ENCODE peak calls at places on chromosomes 11 and 22, in six cellular contexts. J is neuronal stem cell; V is stomach; D is CD8-positive, alpha-beta memory T cell; T is left ventricle myocardium inferior; Y is kidney. P is an unnamed sample. For H3K4me1, the result is how much of the 10 kb centered on the place peaks cover.

GRCh38 chr11:36210529-36210928 is 78.7 kb downstream of the COMMD9 start:
- DNase-seq in T (no peak), V (no peak), Y (no peak), J (no peak), D (no peak), P (no peak)

GRCh38 chr11:126384053-126384335 is 28.5 kb downstream of the ST3GAL4 start:
- DNase-seq in Y (no peak), V (no peak), J (no peak), D (no peak), T (no peak), P (peak)

GRCh38 chr11:47136921-47137320 is 39.8 kb downstream of the ARFGAP2 start:
- DNase-seq in D (no peak), T (no peak), J (no peak), V (no peak), Y (no peak), P (no peak)

GRCh38 chr11:1042626-1043562 is 6.4 kb upstream of the MUC6 start:
- DNase-seq in T (peak), V (no peak), Y (peak), J (no peak), D (no peak), P (peak)

GRCh38 chr11:72648737-72649136 is 25.5 kb downstream of the PDE2A start:
- DNase-seq in J (no peak), T (no peak), Y (no peak), D (no peak), V (no peak), P (no peak)

GRCh38 chr11:9738700-9739099 is 74.8 kb downstream of the SWAP70 start:
- DNase-seq in Y (no peak), D (no peak), T (no peak), J (no peak), V (no peak), P (no peak)

GRCh38 chr22:19180740-19181410 is 2.3 kb upstream of the SLC25A1 start:
- DNase-seq in T (no peak), J (no peak), D (no peak), Y (no peak), V (no peak), P (no peak)

GRCh38 chr22:37472418-37473006 is 13.7 kb downstream of the MFNG start:
- DNase-seq in D (peak), J (no peak), T (no peak), V (peak), Y (peak), P (no peak)

GRCh38 chr22:17769013-17769715 is 5.1 kb downstream of the BID start:
- DNase-seq in T (no peak), J (no peak), Y (no peak), V (no peak), D (no peak), P (no peak)

GRCh38 chr22:35154937-35155387 is 89.0 kb downstream of the ISX start:
- DNase-seq in Y (no peak), J (peak), T (peak), V (peak), D (no peak), P (no peak)

GRCh38 chr22:44119669-44120313 is 60.9 kb upstream of the PARVG start:
- DNase-seq in V (no peak), T (no peak), Y (peak), D (no peak), J (no peak), P (no peak)

GRCh38 chr22:19878461-19879247 is 24.0 kb upstream of the GNB1L start:
- DNase-seq in V (no peak), Y (peak), D (no peak), J (no peak), T (no peak), P (peak)

GRCh38 chr11:77064648-77065217 is 2.0 kb upstream of the CAPN5 start:
- DNase-seq in V (no peak), T (no peak), D (no peak), Y (peak), J (no peak), P (no peak)

GRCh38 chr11:59894616-59895015 is 16.0 kb downstream of the OOSP3 start:
- DNase-seq in J (no peak), D (no peak), Y (no peak), T (no peak), V (no peak), P (no peak)

GRCh38 chr11:74012072-74012809 is 3.4 kb upstream of the UCP3 start:
- DNase-seq in V (no peak), D (no peak), T (no peak), Y (no peak), J (no peak), P (peak)

GRCh38 chr11:128389461-128389976 is 197.8 kb downstream of the ETS1 start:
- DNase-seq in V (no peak), D (no peak), Y (peak), J (no peak), T (peak), P (no peak)

GRCh38 chr11:37500425-37500824 is 902.4 kb upstream of the RAG2 start:
- DNase-seq in D (no peak), Y (no peak), J (no peak), V (no peak), T (no peak), P (no peak)

GRCh38 chr22:31872209-31872608 is 72.1 kb upstream of the YWHAH start:
- DNase-seq in V (peak), D (no peak), J (no peak), T (no peak), Y (no peak), P (no peak)

GRCh38 chr22:48318575-48319320 is 1508.9 kb downstream of the BRD1 start:
- DNase-seq in Y (peak), D (no peak), J (no peak), V (no peak), T (no peak), P (no peak)

GRCh38 chr11:65911682-65912568 is 6.9 kb downstream of the C11orf68 start:
- DNase-seq in D (no peak), Y (peak), T (peak), V (no peak), J (no peak), P (peak)

GRCh38 chr11:44199298-44199697 is 103.8 kb downstream of the EXT2 start:
- DNase-seq in V (no peak), J (no peak), Y (no peak), T (no peak), D (no peak), P (no peak)

GRCh38 chr11:48148749-48149148 is 67.9 kb upstream of the OR4B1 start:
- DNase-seq in V (no peak), D (no peak), T (no peak), J (no peak), Y (no peak), P (no peak)

GRCh38 chr11:38392176-38392575 is 1794.1 kb upstream of the RAG2 start:
- DNase-seq in V (no peak), J (no peak), Y (no peak), T (no peak), D (no peak), P (no peak)

GRCh38 chr22:49350441-49351121 is 477.1 kb downstream of the BRD1 start:
- DNase-seq in V (no peak), D (no peak), J (no peak), T (no peak), Y (peak), P (no peak)

GRCh38 chr11:57786436-57786835 is 24.8 kb downstream of the CTNND1 start:
- DNase-seq in D (no peak), Y (no peak), V (no peak), J (no peak), T (no peak), P (no peak)

GRCh38 chr11:118997627-118998387 is at the start of gene CENATAC:
- DNase-seq in J (peak), V (peak), Y (peak), D (peak), T (peak), P (peak)

GRCh38 chr11:27429740-27430451 is 42.7 kb downstream of the LGR4 start:
- DNase-seq in D (no peak), Y (no peak), T (no peak), J (no peak), V (no peak), P (no peak)

GRCh38 chr11:46348566-46348981 is 1.3 kb downstream of the DGKZ start:
- DNase-seq in T (no peak), V (no peak), D (no peak), Y (no peak), J (no peak), P (no peak)

GRCh38 chr22:49724030-49724892 is 103.4 kb downstream of the BRD1 start:
- DNase-seq in T (no peak), Y (no peak), D (no peak), V (no peak), J (no peak), P (no peak)

GRCh38 chr11:119583585-119583984 is 145.4 kb downstream of the NECTIN1 start:
- DNase-seq in V (no peak), D (no peak), J (no peak), T (no peak), Y (no peak), P (no peak)

GRCh38 chr11:2531987-2532703 is 87.3 kb downstream of the KCNQ1 start:
- DNase-seq in J (no peak), D (no peak), T (peak), V (no peak), Y (peak), P (peak)

GRCh38 chr11:110896358-110896757 is 184.1 kb upstream of the ARHGAP20 start:
- DNase-seq in T (no peak), V (no peak), D (no peak), Y (no peak), J (no peak), P (no peak)

GRCh38 chr11:68780829-68781228 is 29.5 kb upstream of the TESMIN start:
- DNase-seq in V (peak), Y (no peak), T (peak), D (no peak), J (no peak), P (no peak)

GRCh38 chr22:20268350-20269012 is 363 bp upstream of the RTN4R start:
- DNase-seq in V (peak), Y (no peak), D (peak), T (peak), J (peak), P (peak)

GRCh38 chr11:83459802-83460201 is 173.6 kb upstream of the CCDC90B start:
- DNase-seq in J (no peak), Y (no peak), D (no peak), V (no peak), T (no peak), P (no peak)

GRCh38 chr11:128496684-128497056 is 90.7 kb downstream of the ETS1 start:
- DNase-seq in V (no peak), Y (no peak), J (no peak), D (no peak), T (no peak), P (no peak)

GRCh38 chr11:64539711-64540420 is 51.2 kb upstream of the SLC22A12 start:
- DNase-seq in Y (peak), D (no peak), T (no peak), V (no peak), J (no peak), P (no peak)
- H3K4me1 ChIP-seq in Y (under half), D (under half), T (under half), V (under half), J (under half), P (under half)

GRCh38 chr11:86219291-86220193 is 25.0 kb upstream of the EED start:
- DNase-seq in J (no peak), T (no peak), V (no peak), Y (no peak), D (no peak), P (no peak)

GRCh38 chr11:86220654-86221053 is 23.9 kb upstream of the EED start:
- DNase-seq in V (no peak), D (no peak), Y (no peak), J (no peak), T (no peak), P (no peak)

GRCh38 chr11:86222081-86222480 is 22.5 kb upstream of the EED start:
- DNase-seq in J (no peak), T (no peak), D (no peak), V (no peak), Y (no peak), P (no peak)

GRCh38 chr11:86214710-86215109 is 29.8 kb upstream of the EED start:
- DNase-seq in V (no peak), J (no peak), T (no peak), Y (no peak), D (no peak), P (no peak)

GRCh38 chr11:86218125-86219081 is 26.1 kb upstream of the EED start:
- DNase-seq in V (peak), J (peak), D (peak), Y (peak), T (peak), P (peak)
- H3K4me3 ChIP-seq in V (peak), J (no peak), D (peak), Y (peak), T (peak), P (peak)

DNA sequence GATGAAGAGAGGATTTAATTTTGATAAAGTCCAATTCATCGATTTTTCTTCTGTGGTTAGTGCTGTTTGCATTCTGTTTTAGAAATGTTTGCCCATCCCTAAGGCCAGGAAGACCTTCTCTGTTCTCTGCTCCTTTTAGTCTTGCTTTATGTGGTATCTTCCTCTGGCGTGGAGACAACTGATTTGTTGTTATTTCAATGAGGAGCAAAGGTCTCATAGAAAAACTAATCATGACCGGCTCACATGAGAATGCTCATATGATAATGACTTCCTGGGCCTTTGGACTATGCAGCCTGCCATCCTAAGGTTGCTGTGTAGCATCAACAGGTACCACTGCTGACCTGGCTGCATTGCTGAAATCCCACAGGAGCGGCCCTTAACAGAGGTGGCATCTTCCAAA is 19.8 kb downstream of the SCGB1A1 start:
- DNase-seq in J (no peak), T (no peak), D (no peak), V (no peak), Y (no peak), P (no peak)
- H3K4me1 ChIP-seq in J (under half), T (under half), D (under half), V (under half), Y (under half), P (under half)

DNA sequence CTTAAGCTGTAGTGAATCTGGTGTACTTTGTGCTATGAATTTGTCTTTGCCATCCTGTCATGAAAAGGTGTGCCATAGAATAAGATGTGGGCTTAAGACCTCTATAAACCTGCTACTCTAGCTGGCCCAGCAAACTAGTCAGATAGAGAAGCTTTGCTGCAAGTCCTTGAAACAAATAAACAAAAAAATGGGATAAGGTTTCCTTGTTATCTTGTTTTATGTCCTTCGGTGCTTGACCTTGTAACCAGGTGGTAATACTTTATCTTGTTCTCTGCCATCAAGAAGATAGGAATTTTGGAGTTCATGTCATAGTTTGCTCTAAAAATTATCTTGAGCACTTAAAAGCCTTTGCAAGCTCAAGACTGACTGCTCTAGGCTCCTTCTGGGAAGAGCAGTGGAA is 14.3 kb upstream of the TMEM86A start:
- DNase-seq in D (no peak), V (no peak), J (no peak), T (no peak), Y (no peak), P (no peak)
- H3K4me3 ChIP-seq in D (no peak), V (no peak), J (no peak), T (no peak), Y (no peak), P (no peak)

DNA sequence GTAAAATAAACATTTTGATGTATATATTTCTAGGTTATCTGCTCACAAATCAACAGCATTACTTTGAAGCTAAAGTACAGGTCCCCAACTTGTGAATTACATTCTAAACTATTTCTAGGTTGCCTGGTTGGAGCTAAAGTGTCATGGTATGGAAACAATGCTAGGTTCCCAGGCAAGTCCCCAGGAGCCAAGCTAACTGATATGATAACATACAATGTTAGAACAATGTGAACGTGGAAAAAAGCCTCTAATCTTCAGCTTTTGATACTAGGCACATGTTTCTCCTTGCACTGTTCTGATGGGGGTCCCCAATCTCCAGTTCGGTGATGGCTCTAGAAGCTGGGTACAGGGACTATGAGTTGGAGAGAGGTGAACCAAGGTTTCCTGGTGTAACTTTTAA is 109.8 kb downstream of the ARL14EP start:
- DNase-seq in J (no peak), D (no peak), T (no peak), Y (no peak), V (no peak), P (no peak)
- H3K4me1 ChIP-seq in J (under half), D (under half), T (half or more), Y (under half), V (under half), P (under half)

GRCh38 chr11:67453816-67454732 is 1.1 kb upstream of the CABP4 start:
- DNase-seq in T (no peak), J (no peak), V (no peak), D (no peak), Y (peak), P (no peak)
- H3K4me3 ChIP-seq in T (no peak), J (no peak), V (no peak), D (no peak), Y (no peak), P (no peak)

GRCh38 chr11:35145249-35145648 is 6.3 kb downstream of the CD44 start:
- DNase-seq in J (no peak), D (peak), T (no peak), Y (no peak), V (peak), P (peak)
- H3K4me1 ChIP-seq in J (under half), D (half or more), T (under half), Y (under half), V (half or more), P (under half)

DNA sequence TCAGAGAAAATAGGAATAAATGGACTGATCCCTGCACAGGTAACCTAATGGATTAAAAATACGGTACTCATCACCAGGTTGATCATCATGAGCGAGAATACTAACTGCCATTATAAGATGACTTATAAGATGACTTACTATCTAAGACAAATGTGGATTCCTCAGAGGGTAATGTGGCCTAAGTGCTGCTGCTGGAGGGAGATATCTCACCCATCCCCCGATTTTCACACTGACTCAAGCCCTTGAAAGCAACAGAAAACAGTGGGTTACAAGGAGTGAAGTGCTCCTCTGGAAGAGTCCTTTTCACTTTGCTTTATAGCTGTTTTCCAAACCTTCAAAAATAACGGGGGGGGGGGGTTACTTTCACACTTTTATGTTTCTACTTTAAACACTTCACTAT is 920 bp downstream of the TMEM218 start:
- DNase-seq in J (no peak), D (no peak), T (no peak), V (no peak), Y (no peak), P (no peak)
- H3K4me3 ChIP-seq in J (peak), D (no peak), T (peak), V (peak), Y (peak), P (no peak)

DNA sequence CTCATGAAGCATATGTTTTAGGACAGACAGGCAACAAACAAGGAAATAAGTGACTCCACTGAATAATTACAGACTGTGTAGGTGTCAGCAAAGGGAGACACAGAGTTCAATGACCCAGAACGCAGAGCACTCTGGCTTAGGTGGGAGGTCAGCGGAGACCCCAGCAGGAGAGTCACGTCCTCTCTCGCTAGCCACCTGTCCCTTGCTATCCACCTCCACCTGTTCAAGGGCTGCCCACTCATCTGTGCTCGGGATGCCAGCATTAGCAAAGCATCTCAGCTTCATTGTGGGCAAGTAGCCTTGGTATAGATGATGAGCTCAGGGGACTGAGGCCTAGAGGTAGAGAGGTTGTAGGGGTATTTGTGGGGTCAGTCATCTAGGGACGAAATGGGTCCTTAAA is 21.8 kb upstream of the ATXN10 start:
- DNase-seq in T (no peak), V (no peak), Y (no peak), D (no peak), J (no peak), P (no peak)
- H3K4me1 ChIP-seq in T (under half), V (under half), Y (under half), D (under half), J (under half), P (under half)

P was measured in aorta.